ENCODE peak calls at places on chromosomes 5 and 9, in eight cellular contexts. N, F, K, V, W, Z, S and P are unnamed samples.

GRCh38 chr5:128290152-128290858 is 206.7 kb downstream of the SLC12A2 start:
- DNase-seq in F (no peak), S (no peak), V (no peak), K (no peak), N (no peak), Z (peak), W (peak), P (peak)

GRCh38 chr5:95842955-95843544 is 20.5 kb upstream of the GLRX start:
- DNase-seq in S (peak), F (peak), N (peak), V (no peak), W (peak), K (no peak), Z (peak), P (peak)

GRCh38 chr5:149800563-149801103 is 70.5 kb downstream of the PPARGC1B start:
- DNase-seq in S (no peak), N (no peak), K (no peak), W (no peak), V (no peak), Z (no peak), F (no peak), P (no peak)

GRCh38 chr9:88256216-88256615 is 117.9 kb upstream of the SPATA31C2 start:
- DNase-seq in Z (no peak), K (no peak), V (no peak), W (no peak), F (no peak), N (no peak), S (no peak), P (no peak)

GRCh38 chr5:72194846-72195245 is 87.6 kb downstream of the MAP1B start:
- DNase-seq in W (no peak), F (no peak), N (no peak), Z (peak), V (no peak), S (peak), K (no peak), P (no peak)

GRCh38 chr9:92159058-92159457 is 43.8 kb upstream of the SPTLC1 start:
- DNase-seq in K (no peak), S (no peak), N (no peak), V (no peak), Z (no peak), W (no peak), F (no peak), P (no peak)

GRCh38 chr5:135467051-135467625 is 15.0 kb upstream of the TIFAB start:
- DNase-seq in V (no peak), K (no peak), Z (no peak), W (no peak), F (no peak), N (no peak), S (no peak), P (no peak)

GRCh38 chr9:104575451-104575850 is 6.5 kb downstream of the OR13C8 start:
- DNase-seq in S (no peak), V (no peak), W (no peak), Z (no peak), K (no peak), F (no peak), N (no peak), P (peak)

GRCh38 chr5:15794117-15794985 is 294.4 kb downstream of the FBXL7 start:
- DNase-seq in V (no peak), W (peak), S (no peak), Z (no peak), K (no peak), F (no peak), N (no peak), P (peak)
- TF ChIP-seq CTCF in V (no peak), W (peak), S (no peak), Z (peak), K (peak), F (peak), N (peak), P (peak)

DNA sequence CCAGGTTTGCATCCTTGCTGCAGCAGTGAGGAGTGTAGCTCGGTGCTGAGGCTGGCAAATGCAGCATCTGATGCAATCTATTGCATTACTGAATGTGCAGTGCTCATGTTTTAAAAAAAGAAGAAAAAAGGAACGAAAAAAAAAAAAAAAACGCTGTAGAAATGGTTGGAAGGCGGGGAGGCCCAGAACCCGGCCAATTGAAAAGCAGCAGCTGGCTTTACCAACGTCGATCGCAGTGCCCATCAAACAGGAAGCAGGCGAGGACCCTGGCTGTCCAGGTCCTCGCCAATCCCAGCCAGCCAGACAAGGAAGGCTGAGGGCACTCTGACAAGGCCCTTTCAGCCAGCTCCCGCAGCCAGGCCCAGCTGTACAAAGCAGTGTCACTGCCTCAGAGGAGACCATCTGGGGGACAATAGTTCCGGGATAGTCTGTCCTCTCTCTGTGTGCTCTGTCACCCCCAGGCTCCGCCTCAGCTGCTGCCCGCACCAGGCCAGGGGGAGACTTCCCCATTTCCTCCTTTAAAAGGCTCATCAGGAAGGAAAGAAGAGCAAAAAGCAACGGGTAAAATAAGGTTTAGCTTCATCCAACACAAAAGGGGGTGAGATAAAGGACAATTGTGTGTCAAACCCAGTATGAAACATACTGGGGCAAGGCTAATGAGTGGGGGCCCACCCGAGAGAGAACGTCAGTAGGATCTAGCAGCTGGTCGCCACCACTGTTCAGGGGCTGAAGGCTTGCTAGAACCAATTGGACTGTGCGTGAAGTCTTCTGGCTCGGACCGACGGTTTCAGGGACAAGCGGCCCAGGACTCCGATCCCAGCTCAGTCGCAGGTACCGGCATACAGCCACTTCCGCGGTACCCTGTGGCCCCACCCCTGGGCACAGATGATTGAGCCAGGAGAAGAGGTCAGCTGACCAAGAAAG is 21.6 kb upstream of the CPEB4 start:
- DNase-seq in W (no peak), N (no peak), F (no peak), Z (no peak), S (no peak), K (no peak), V (no peak), P (no peak)
- H3K4me3 ChIP-seq in W (no peak), N (no peak), F (no peak), Z (no peak), S (no peak), K (no peak), V (no peak), P (no peak)

GRCh38 chr5:76606665-76607064 is 16.5 kb downstream of the F2RL2 start:
- DNase-seq in N (no peak), K (no peak), Z (no peak), W (no peak), S (no peak), F (no peak), V (no peak), P (no peak)

GRCh38 chr5:76604838-76605237 is 18.4 kb downstream of the F2RL2 start:
- DNase-seq in Z (peak), F (no peak), W (peak), S (no peak), N (no peak), V (no peak), K (no peak), P (peak)

GRCh38 chr5:76602094-76602726 is 21.0 kb downstream of the F2RL2 start:
- DNase-seq in V (no peak), Z (peak), W (peak), S (no peak), F (no peak), K (no peak), N (no peak), P (peak)

GRCh38 chr5:76595755-76596481 is 27.3 kb downstream of the F2RL2 start:
- DNase-seq in V (no peak), K (no peak), F (no peak), W (no peak), N (no peak), Z (no peak), S (no peak), P (no peak)

GRCh38 chr5:76601470-76601869 is 21.7 kb downstream of the F2RL2 start:
- DNase-seq in V (no peak), Z (peak), F (no peak), W (peak), S (peak), N (peak), K (no peak), P (peak)
- TF ChIP-seq CTCF in V (peak), Z (peak), F (peak), W (peak), S (peak), N (peak), K (peak), P (peak)

DNA sequence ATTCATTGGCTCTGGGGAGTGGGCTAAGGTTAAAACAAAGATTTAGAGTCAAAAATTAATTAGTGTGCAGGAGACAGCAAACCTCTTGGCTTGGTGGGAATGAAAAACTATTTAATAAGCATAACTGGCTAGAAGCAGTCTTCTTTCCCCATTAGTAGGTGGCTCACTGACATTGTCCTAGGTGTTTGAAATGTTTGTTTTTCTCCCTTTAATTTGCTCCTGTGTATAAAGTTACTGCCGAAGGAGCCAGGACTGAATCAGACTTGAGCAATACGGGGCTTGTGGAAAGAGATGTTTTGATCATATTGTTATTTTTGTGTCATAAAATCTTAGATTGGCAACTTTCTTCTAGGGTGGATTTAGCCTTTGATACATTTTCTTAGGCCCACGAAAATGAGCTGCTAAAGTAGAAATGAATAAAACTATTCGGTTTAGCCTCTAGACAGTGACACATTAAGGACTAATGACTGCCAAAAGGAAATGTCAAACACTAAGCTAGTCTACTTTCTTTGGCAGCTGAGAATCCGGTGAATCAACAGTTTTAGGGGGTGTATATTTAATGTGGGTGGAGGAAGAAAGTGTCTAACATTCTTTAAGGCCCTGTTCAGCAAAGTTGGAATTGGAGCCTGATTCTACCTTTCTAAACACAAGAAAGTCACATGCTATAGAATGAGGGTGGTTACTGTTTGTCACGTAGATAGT is 30.2 kb downstream of the LRRTM2 start:
- DNase-seq in K (no peak), F (no peak), V (no peak), N (no peak), S (no peak), W (peak), Z (peak), P (peak)
- H3K4me3 ChIP-seq in K (no peak), F (peak), V (no peak), N (no peak), S (no peak), W (no peak), Z (no peak), P (no peak)

GRCh38 chr9:35660966-35661413 is 2.9 kb downstream of the CCDC107 start:
- DNase-seq in F (no peak), N (no peak), V (no peak), S (no peak), W (peak), K (no peak), Z (peak), P (peak)
- TF ChIP-seq CTCF in F (peak), N (peak), V (peak), S (no peak), W (peak), K (peak), Z (peak), P (peak)

DNA sequence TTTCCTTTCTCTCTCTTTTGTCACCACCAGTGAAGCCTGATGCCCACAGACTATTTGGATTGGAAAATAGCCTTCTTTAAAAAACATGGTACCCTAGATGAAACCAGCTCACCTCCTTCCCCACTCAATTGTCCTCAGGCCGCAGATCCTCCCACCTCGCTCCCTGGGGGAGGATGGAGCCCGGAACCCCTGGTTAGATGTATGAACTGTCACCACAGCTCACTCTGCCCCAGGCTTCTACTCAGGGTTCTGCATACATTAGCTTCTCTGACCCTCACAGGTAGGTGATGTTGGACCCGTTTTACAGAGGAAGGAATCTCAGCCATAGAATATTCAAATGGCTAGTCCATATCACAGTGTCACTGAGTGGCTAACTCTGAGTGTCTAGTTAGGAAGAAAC is 1.8 kb downstream of the MAMDC2 start:
- DNase-seq in S (no peak), F (no peak), N (no peak), K (no peak), V (no peak), Z (no peak), W (no peak), P (no peak)
- H3K4me3 ChIP-seq in S (no peak), F (no peak), N (no peak), K (no peak), V (peak), Z (no peak), W (no peak), P (no peak)

GRCh38 chr5:76724871-76725270 is 8.9 kb downstream of the F2R start:
- DNase-seq in F (no peak), N (no peak), K (no peak), Z (peak), W (peak), S (no peak), V (no peak), P (peak)

GRCh38 chr5:76720988-76721569 is 5.2 kb downstream of the F2R start:
- DNase-seq in N (no peak), F (no peak), W (no peak), K (no peak), Z (no peak), V (no peak), S (peak), P (no peak)

GRCh38 chr5:76718381-76718832 is 2.5 kb downstream of the F2R start:
- DNase-seq in W (no peak), Z (no peak), S (no peak), F (no peak), V (no peak), N (no peak), K (no peak), P (peak)

GRCh38 chr5:76718880-76719279 is 3.0 kb downstream of the F2R start:
- DNase-seq in Z (no peak), N (no peak), W (no peak), K (no peak), F (no peak), S (no peak), V (no peak), P (no peak)

GRCh38 chr5:76723266-76723665 is 7.3 kb downstream of the F2R start:
- DNase-seq in W (no peak), K (no peak), S (no peak), F (no peak), V (no peak), Z (no peak), N (no peak), P (no peak)
- TF ChIP-seq CTCF in W (no peak), K (no peak), S (no peak), F (no peak), V (no peak), Z (no peak), N (no peak), P (no peak)